ENCODE peak calls at places on chromosomes 12 and 14, in five cellular contexts. F is gastrocnemius medialis; Q is stimulated activated CD8-positive, alpha-beta memory T cell treated with anti-CD3 and anti-CD28 coated beads, Interleukin-7, amount 100 ng/mL, for 24 hours; B is heart left ventricle; L is HTR-8/SVneo. I is an unnamed sample.

GRCh38 chr14:68652433-68652690 is 140.5 kb downstream of the ZFP36L1 start:
- DNase-seq in F (no peak), Q (no peak), B (no peak), L (no peak), I (no peak)

GRCh38 chr12:43011383-43011926 is 421.9 kb upstream of the PRICKLE1 start:
- DNase-seq in F (no peak), Q (no peak), B (no peak), L (no peak), I (no peak)

GRCh38 chr12:10408842-10409241 is 715 bp downstream of the KLRC4 start:
- DNase-seq in F (no peak), Q (no peak), B (no peak), L (no peak), I (no peak)

GRCh38 chr12:117890644-117891043 is 78.1 kb downstream of the KSR2 start:
- DNase-seq in F (no peak), Q (no peak), B (no peak), L (no peak), I (no peak)

GRCh38 chr12:15650399-15651128 is 138.6 kb downstream of the EPS8 start:
- DNase-seq in F (no peak), Q (no peak), B (no peak), L (no peak), I (no peak)

GRCh38 chr14:45145214-45145613 is 9.5 kb downstream of the FANCM start:
- DNase-seq in F (no peak), Q (no peak), B (no peak), L (no peak), I (no peak)

GRCh38 chr12:24599737-24600136 is 349.2 kb downstream of the BCAT1 start:
- DNase-seq in F (no peak), Q (no peak), B (no peak), L (no peak), I (peak; percentile 86)

GRCh38 chr14:36315159-36315853 is 5.1 kb downstream of the MBIP start:
- DNase-seq in F (no peak), Q (no peak), B (no peak), L (no peak), I (no peak)

GRCh38 chr14:61322011-61322798 is 826 bp downstream of the PRKCH start:
- DNase-seq in F (peak; percentile 20), Q (no peak), B (peak; percentile 76), L (no peak), I (no peak)

GRCh38 chr12:106681210-106681609 is 93.3 kb upstream of the RIC8B start:
- DNase-seq in F (no peak), Q (no peak), B (no peak), L (no peak), I (no peak)

GRCh38 chr14:25394356-25394755 is 344.4 kb upstream of the STXBP6 start:
- DNase-seq in F (no peak), Q (no peak), B (no peak), L (no peak), I (no peak)

GRCh38 chr14:99549684-99550083 is 54.3 kb downstream of the CCDC85C start:
- DNase-seq in F (no peak), Q (no peak), B (no peak), L (no peak), I (no peak)

GRCh38 chr12:48969847-48970701 is 1.5 kb downstream of the WNT10B start:
- DNase-seq in F (no peak), Q (no peak), B (no peak), L (no peak), I (no peak)

GRCh38 chr14:61607570-61608244 is 87.6 kb upstream of the HIF1A start:
- DNase-seq in F (no peak), Q (no peak), B (no peak), L (no peak), I (peak; percentile 66)

GRCh38 chr12:47021298-47021697 is 58.1 kb upstream of the PCED1B start:
- DNase-seq in F (no peak), Q (no peak), B (no peak), L (peak; percentile 51), I (peak; percentile 82)

GRCh38 chr14:90453401-90453951 is 56.6 kb downstream of the CALM1 start:
- DNase-seq in F (no peak), Q (no peak), B (peak; percentile 60), L (no peak), I (no peak)

GRCh38 chr12:27237790-27238771 is 6.0 kb upstream of the STK38L start:
- DNase-seq in F (no peak), Q (no peak), B (no peak), L (no peak), I (no peak)

GRCh38 chr14:93326196-93326595 is 6.6 kb downstream of the BTBD7 start:
- DNase-seq in F (no peak), Q (no peak), B (no peak), L (no peak), I (no peak)

GRCh38 chr14:36967892-36968555 is 204.4 kb downstream of the SLC25A21 start:
- DNase-seq in F (no peak), Q (no peak), B (no peak), L (no peak), I (no peak)

GRCh38 chr14:96085369-96085768 is 46.2 kb downstream of the C14orf132 start:
- DNase-seq in F (no peak), Q (no peak), B (no peak), L (no peak), I (peak; percentile 83)

I was measured in Karpas-422.